ENCODE peak calls at places on chromosomes 11 and 22, in four cellular contexts. B is coronary artery; A is OCI-LY7; X is CD4-positive, alpha-beta T cell. J is an unnamed sample.

GRCh38 chr22:37154925-37155712 is 5.4 kb upstream of the IL2RB start:
- DNase-seq in B (no peak), A (no peak), X (no peak), J (no peak)

GRCh38 chr22:49657275-49657973 is 170.2 kb downstream of the BRD1 start:
- DNase-seq in B (no peak), A (peak), X (peak), J (no peak)

GRCh38 chr11:126547161-126547560 is 191.7 kb downstream of the ST3GAL4 start:
- DNase-seq in B (no peak), A (no peak), X (no peak), J (no peak)

GRCh38 chr11:111413849-111414248 is 34.8 kb upstream of the POU2AF1 start:
- DNase-seq in B (no peak), A (no peak), X (no peak), J (no peak)

GRCh38 chr11:73656985-73657384 is 10.6 kb downstream of the PLEKHB1 start:
- DNase-seq in B (no peak), A (no peak), X (no peak), J (no peak)

GRCh38 chr11:128506384-128506783 is 81.0 kb downstream of the ETS1 start:
- DNase-seq in B (no peak), A (no peak), X (no peak), J (no peak)

GRCh38 chr11:47256374-47256773 is 1.4 kb upstream of the NR1H3 start:
- DNase-seq in B (no peak), A (no peak), X (no peak), J (no peak)

GRCh38 chr11:125404811-125405481 is 91.1 kb downstream of the FEZ1 start:
- DNase-seq in B (peak), A (peak), X (peak), J (peak)

GRCh38 chr11:132588366-132588765 is 943.9 kb downstream of the OPCML start:
- DNase-seq in B (no peak), A (no peak), X (no peak), J (no peak)

GRCh38 chr11:112770487-112770886 is 190.7 kb upstream of the NCAM1 start:
- DNase-seq in B (no peak), A (no peak), X (no peak), J (no peak)

GRCh38 chr11:83764643-83765042 is 478.5 kb upstream of the CCDC90B start:
- DNase-seq in B (no peak), A (no peak), X (no peak), J (no peak)

GRCh38 chr11:121246021-121246768 is 46.4 kb upstream of the SC5D start:
- DNase-seq in B (no peak), A (no peak), X (no peak), J (no peak)

GRCh38 chr11:1825785-1826451 is 8.9 kb upstream of the SYT8 start:
- DNase-seq in B (no peak), A (no peak), X (no peak), J (no peak)

GRCh38 chr22:41998361-41999261 is at the start of gene WBP2NL:
- DNase-seq in B (no peak), A (peak), X (peak), J (no peak)

GRCh38 chr11:14445542-14446530 is 53.8 kb downstream of the COPB1 start:
- DNase-seq in B (no peak), A (no peak), X (no peak), J (no peak)

GRCh38 chr22:29251981-29252978 is 15.5 kb downstream of the RHBDD3 start:
- DNase-seq in B (no peak), A (no peak), X (no peak), J (no peak)

GRCh38 chr22:39448205-39449054 is 8.4 kb upstream of the MGAT3 start:
- DNase-seq in B (no peak), A (peak), X (no peak), J (no peak)

DNA sequence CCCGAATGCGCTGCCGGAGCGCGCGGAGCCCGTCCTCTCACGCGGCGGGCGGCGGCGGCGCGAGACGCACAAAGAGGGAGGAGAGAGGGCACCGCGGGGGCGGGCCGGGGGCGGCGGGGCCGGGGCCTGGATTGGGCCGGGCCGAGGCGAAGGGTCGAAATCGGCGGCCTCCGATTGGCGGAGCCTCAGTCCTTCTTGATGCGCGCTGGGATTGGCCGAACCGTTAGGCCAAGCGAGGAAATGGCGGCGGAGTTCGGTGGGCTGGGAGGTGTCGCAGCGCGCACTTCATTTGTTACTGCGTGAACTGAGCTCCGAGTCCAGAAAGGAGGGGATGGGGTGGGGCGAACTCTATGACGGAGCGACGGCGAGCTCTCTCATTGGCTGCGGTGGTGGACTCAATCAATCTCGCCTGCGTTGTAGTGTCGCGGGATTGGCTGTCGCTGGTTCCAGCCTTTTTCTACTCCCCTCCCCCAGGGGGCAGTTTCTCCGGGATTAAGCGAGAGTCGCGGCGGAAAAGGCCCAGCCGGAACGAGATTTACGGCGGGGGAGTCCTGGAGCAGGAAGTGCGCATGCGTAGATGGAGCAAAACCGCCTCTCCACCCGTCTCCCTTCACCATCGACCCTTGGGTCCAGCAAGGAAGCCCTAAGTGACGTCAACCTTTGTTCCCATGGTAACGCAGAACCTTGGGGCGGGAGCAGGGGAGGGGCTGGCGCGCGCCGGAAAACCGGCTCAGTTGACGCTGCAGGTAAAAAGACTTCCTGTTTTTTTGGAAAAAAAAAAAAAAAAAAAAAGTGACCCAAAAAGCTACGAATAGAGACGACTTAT is at the start of gene SF1:
- DNase-seq in B (peak), A (peak), X (peak), J (peak)
- TF ChIP-seq CTCF in B (no peak), A (peak), X (no peak), J (no peak)

DNA sequence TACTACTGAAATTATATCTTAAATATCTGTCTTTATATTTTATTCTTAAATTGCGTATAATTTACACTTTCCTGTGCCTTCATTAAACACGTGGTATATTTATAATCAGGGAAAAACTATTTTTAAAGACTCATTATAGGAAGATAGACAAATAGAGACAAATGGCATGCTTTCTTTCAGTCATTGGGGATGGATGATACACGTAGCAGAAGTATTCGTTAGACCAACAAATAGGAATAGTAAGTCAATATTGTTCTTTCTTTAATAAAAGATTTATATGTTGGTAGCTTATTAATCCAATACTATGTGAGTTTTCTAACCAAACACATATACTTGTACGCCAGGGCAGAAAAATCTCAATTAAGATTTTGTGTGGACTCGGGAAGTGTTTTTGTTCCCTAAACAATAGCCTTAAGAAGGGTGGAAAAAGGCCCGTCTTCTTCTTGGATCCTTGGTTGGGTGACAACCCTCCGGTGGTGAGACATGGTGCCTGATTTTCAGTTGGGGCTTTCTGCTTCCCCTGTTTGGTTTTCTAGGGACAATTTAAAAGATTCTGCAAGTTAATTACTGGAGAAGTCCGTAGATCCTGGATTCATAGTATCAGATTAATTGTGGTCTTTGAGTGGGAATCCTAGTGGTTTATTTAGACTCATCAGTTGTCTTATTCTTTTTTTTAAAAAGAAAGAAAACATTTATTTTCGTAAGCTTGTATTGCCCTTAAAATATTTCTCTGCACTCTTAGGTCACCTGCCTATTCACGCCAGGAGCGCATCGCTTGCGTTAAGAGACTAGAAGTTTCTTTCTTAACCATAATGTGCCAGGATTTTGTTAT is 83.5 kb upstream of the WNT7B start:
- DNase-seq in B (peak), A (no peak), X (no peak), J (no peak)
- TF ChIP-seq CTCF in B (no peak), A (no peak), X (no peak), J (no peak)

GRCh38 chr11:68026391-68027105 is 3.9 kb upstream of the NDUFS8 start:
- DNase-seq in B (no peak), A (peak), X (no peak), J (no peak)

GRCh38 chr11:68024508-68024907 is 6.0 kb upstream of the NDUFS8 start:
- DNase-seq in B (no peak), A (no peak), X (no peak), J (no peak)

GRCh38 chr11:68022531-68022930 is 8.0 kb upstream of the NDUFS8 start:
- DNase-seq in B (no peak), A (no peak), X (no peak), J (no peak)

GRCh38 chr11:68027667-68028066 is 2.8 kb upstream of the NDUFS8 start:
- DNase-seq in B (no peak), A (no peak), X (no peak), J (no peak)

GRCh38 chr11:68025047-68025446 is 5.4 kb upstream of the NDUFS8 start:
- DNase-seq in B (no peak), A (peak), X (no peak), J (no peak)
- TF ChIP-seq CTCF in B (no peak), A (peak), X (no peak), J (no peak)

GRCh38 chr11:35165416-35166368 is 26.7 kb downstream of the CD44 start:
- DNase-seq in B (no peak), A (peak), X (peak), J (no peak)

GRCh38 chr11:35163209-35163608 is 24.2 kb downstream of the CD44 start:
- DNase-seq in B (no peak), A (no peak), X (no peak), J (no peak)

GRCh38 chr11:35162795-35163194 is 23.8 kb downstream of the CD44 start:
- DNase-seq in B (no peak), A (no peak), X (no peak), J (no peak)

GRCh38 chr11:35166369-35167360 is 27.7 kb downstream of the CD44 start:
- DNase-seq in B (no peak), A (no peak), X (no peak), J (no peak)

GRCh38 chr11:35163707-35164496 is 24.9 kb downstream of the CD44 start:
- DNase-seq in B (no peak), A (peak), X (no peak), J (no peak)
- TF ChIP-seq CTCF in B (no peak), A (peak), X (peak), J (peak)

DNA sequence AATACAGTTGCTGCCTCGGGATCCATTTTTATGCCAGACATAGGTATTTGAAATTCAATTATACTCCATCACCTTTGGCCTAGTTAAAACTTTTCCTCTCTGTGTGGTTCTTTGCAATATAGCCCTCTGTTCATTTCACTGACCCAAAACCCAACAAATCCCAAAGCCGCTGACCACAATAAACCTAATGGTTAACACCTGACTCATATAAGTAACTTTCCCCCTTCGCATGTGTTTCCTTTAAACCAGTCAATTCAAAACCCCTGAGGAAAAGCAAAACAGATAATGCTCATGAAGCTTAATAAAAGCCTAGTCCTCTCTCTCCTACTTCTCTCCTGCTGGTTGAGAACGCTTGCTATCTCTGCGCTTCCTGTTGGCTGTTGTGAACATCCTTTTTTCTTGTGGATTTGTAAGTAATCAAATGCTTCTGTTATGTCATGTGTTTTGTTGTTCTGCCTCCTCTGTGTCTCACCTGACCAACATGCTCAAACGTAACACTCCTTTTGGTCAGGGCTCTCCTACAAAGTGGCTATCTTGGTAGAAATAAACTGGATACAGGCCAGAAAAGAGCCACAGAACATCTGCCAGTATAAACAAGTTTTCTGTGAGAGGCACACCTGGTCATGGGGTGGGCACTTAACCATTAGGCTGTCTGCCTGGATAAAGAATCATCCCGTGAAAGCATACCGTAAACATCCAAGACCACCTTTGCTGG is 652.6 kb downstream of the METTL15 start:
- DNase-seq in B (no peak), A (no peak), X (no peak), J (no peak)
- TF ChIP-seq CTCF in B (no peak), A (no peak), X (no peak), J (no peak)

GRCh38 chr11:102806296-102806695 is 8.3 kb upstream of the MMP1 start:
- DNase-seq in B (no peak), A (no peak), X (no peak), J (no peak)

GRCh38 chr11:102810943-102811528 is 13.1 kb upstream of the MMP1 start:
- DNase-seq in B (no peak), A (no peak), X (no peak), J (peak)

GRCh38 chr11:102813484-102813883 is 15.5 kb upstream of the MMP1 start:
- DNase-seq in B (no peak), A (no peak), X (no peak), J (no peak)

GRCh38 chr11:102812188-102812587 is 14.2 kb upstream of the MMP1 start:
- DNase-seq in B (no peak), A (no peak), X (no peak), J (no peak)

DNA sequence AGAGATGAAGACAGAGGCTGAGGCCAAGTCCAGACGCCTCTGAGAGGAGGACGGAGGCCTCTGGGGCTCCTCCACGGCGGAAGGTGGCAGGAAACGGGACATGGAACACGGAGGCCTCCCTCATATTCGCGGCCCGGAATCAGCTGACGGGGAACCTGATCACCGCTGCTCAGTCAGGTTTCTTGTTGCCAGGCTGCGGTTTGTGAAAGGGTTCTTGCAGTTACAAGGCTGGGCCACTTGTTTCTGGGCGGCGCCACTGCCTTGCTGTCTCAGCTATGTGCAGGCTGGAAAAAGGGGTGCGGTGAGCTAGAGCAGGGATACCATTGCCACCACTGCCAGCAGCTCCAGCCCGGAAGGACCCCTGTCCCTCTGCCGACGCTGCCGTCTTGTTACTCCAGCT is 10.0 kb upstream of the MMP1 start:
- DNase-seq in B (no peak), A (peak), X (no peak), J (peak)
- TF ChIP-seq CTCF in B (no peak), A (peak), X (no peak), J (peak)

GRCh38 chr11:118998388-118998717 is 415 bp downstream of the CENATAC start:
- DNase-seq in B (no peak), A (no peak), X (no peak), J (no peak)

GRCh38 chr11:119000906-119001305 is 3.0 kb downstream of the CENATAC start:
- DNase-seq in B (no peak), A (no peak), X (no peak), J (no peak)

GRCh38 chr11:118996926-118997626 is 862 bp upstream of the CENATAC start:
- DNase-seq in B (no peak), A (peak), X (no peak), J (no peak)

GRCh38 chr11:118998822-118999221 is 884 bp downstream of the CENATAC start:
- DNase-seq in B (no peak), A (no peak), X (no peak), J (no peak)

GRCh38 chr11:118997627-118998387 is at the start of gene CENATAC:
- DNase-seq in B (peak), A (peak), X (peak), J (peak)
- TF ChIP-seq CTCF in B (no peak), A (peak), X (no peak), J (no peak)

GRCh38 chr11:8080674-8081590 is at the start of gene TUB:
- DNase-seq in B (no peak), A (no peak), X (no peak), J (peak)
- TF ChIP-seq CTCF in B (no peak), A (no peak), X (no peak), J (peak)